ENCODE peak calls at places on chromosomes 5 and 9, in five cellular contexts. T, X, L, I and Z are unnamed samples. For H3K27me3, the result is how much of the 10 kb centered on the place peaks cover.

GRCh38 chr9:89362647-89363310 is 44.5 kb downstream of the SECISBP2 start:
- DNase-seq in T (no peak), X (peak), L (peak), I (no peak), Z (no peak)

GRCh38 chr5:135141303-135142268 is 107.6 kb upstream of the PITX1 start:
- DNase-seq in T (peak), X (no peak), L (peak), I (no peak), Z (no peak)

GRCh38 chr9:21656776-21657637 is 145.4 kb upstream of the MTAP start:
- DNase-seq in T (no peak), X (no peak), L (no peak), I (no peak), Z (no peak)

GRCh38 chr5:66511491-66511890 is 84.7 kb upstream of the MAST4 start:
- DNase-seq in T (no peak), X (no peak), L (no peak), I (no peak), Z (no peak)

GRCh38 chr9:4741365-4742031 is 496 bp upstream of the AK3 start:
- DNase-seq in T (peak), X (peak), L (peak), I (peak), Z (no peak)

GRCh38 chr5:66864240-66864884 is 268.2 kb downstream of the MAST4 start:
- DNase-seq in T (no peak), X (no peak), L (no peak), I (peak), Z (no peak)

GRCh38 chr5:19547640-19548039 is 440.4 kb downstream of the CDH18 start:
- DNase-seq in T (no peak), X (no peak), L (no peak), I (no peak), Z (no peak)

GRCh38 chr5:96661101-96661840 is 905 bp upstream of the CAST start:
- DNase-seq in T (peak), X (no peak), L (peak), I (peak), Z (peak)

GRCh38 chr5:173313311-173313710 is 14.9 kb downstream of the STC2 start:
- DNase-seq in T (no peak), X (no peak), L (no peak), I (no peak), Z (no peak)

GRCh38 chr5:135887447-135887864 is 8.2 kb downstream of the IL9 start:
- DNase-seq in T (peak), X (peak), L (no peak), I (peak), Z (peak)

GRCh38 chr5:147046226-147046625 is 167.7 kb upstream of the PPP2R2B start:
- DNase-seq in T (no peak), X (no peak), L (no peak), I (no peak), Z (no peak)

GRCh38 chr9:78676623-78677022 is 379.7 kb downstream of the PSAT1 start:
- DNase-seq in T (no peak), X (no peak), L (no peak), I (no peak), Z (no peak)

GRCh38 chr5:180472269-180472668 is 21.9 kb upstream of the CNOT6 start:
- DNase-seq in T (no peak), X (no peak), L (no peak), I (no peak), Z (no peak)

GRCh38 chr5:172463031-172463430 is 8.7 kb upstream of the SH3PXD2B start:
- DNase-seq in T (no peak), X (no peak), L (no peak), I (no peak), Z (no peak)

GRCh38 chr9:105911104-105911911 is 217.0 kb downstream of the TMEM38B start:
- DNase-seq in T (no peak), X (no peak), L (no peak), I (no peak), Z (no peak)

GRCh38 chr9:10050016-10050415 is 562.8 kb downstream of the PTPRD start:
- DNase-seq in T (no peak), X (no peak), L (no peak), I (no peak), Z (no peak)

GRCh38 chr9:88477300-88477751 is 57.7 kb upstream of the NXNL2 start:
- DNase-seq in T (no peak), X (no peak), L (no peak), I (no peak), Z (no peak)

GRCh38 chr9:119963798-119964372 is 594.6 kb upstream of the BRINP1 start:
- DNase-seq in T (no peak), X (no peak), L (peak), I (no peak), Z (no peak)

DNA sequence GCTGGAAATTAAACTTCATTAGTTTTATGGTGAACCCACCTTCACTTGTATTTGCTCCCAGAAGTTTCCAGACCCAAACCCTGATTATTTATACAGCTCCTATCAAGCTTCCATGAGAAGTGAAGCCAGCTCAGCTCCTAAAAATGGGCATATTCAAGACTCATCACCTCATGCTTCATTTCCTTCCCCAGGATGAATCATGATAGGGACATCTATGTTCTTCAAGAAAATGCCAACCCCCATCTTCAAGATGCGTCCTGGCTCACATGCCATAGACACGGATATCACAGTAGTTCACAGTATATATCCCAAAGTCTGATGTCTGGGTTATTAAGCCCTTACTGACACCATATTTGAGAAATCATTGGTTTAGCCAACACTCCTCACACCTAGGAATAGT is 217.6 kb downstream of the NPR3 start:
- DNase-seq in T (no peak), X (no peak), L (no peak), I (no peak), Z (no peak)
- H3K27me3 ChIP-seq in T (under half), X (under half), L (under half), I (under half), Z (under half)

GRCh38 chr9:33159058-33159759 is 7.9 kb downstream of the B4GALT1 start:
- DNase-seq in T (peak), X (no peak), L (peak), I (peak), Z (no peak)
- H3K4me3 ChIP-seq in T (no peak), X (no peak), L (no peak), I (peak), Z (peak)

DNA sequence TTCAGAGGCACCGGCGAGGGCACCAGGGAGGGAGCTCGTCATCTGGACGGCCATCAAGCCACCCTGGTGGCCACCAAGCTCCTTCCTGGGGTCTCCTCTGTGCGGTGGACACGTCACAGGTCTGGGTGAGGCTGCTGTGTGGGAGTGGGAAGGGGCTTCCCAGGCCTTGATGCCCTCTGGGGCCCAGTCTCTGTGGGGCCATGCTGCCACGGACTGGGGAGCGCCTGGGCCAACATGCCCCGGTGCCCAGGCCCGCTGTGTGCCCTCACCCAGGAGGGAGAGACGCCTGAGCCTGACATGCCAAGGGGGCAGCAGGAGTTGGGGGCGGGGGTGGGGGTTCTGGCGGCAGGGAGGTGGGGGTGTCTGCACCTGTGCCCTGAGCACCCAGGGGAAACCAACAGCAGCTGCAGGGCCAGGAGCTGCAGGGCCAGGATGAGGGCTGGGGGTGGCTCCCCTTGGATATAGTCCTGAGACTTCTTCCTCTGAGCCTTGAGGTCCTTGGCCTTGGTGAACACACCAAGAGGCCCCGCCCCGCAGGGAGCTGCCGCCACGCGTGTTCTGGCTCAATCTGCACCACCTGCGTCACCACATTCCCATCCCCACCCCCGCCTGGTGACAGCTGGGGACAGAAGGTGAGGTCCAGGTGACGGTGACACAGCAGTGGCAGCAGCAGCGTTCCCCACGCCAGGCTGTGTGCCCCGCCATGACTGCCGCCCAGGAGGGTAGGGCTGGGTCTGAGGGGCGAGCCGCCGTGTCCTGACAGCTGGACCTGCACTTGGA is 15.3 kb upstream of the SEC16A start:
- DNase-seq in T (no peak), X (no peak), L (no peak), I (no peak), Z (no peak)
- H3K27me3 ChIP-seq in T (under half), X (under half), L (under half), I (under half), Z (under half)

DNA sequence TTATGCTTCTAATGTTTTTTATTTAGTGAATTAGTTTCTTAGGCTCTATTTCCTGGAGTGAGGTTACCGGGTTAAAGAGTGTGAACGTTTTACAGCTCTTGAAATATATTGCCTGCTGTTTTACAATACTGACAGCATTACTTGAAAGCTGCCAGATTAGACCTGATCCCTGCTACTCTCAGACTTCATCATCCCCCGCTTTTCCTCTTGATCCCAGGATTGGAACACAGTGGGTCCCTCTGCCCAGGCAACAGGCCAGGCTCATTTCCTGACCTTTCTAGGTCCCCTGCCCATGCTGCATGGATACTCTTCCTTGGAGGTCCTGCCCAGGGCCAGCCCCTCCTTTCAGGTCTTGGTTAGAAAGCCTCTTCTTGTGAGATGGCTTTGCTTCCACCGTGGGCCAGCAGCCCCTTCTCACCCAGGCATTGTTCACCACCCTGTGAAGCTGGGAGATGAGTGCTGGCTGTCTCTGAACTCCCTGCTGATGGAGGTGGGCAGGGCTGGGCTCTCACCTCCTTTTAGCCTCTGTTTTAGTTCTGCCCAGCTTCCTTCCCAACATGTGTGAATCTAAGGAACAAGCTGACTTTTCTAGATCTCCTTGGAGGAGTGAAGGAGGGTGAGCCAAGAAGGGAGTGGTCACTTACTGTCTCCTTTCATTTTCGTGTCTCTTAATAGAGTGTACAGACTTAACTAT is 15.5 kb upstream of the FAM120AOS start:
- DNase-seq in T (peak), X (no peak), L (no peak), I (no peak), Z (no peak)
- H3K4me3 ChIP-seq in T (no peak), X (no peak), L (no peak), I (no peak), Z (no peak)